ENCODE peak calls at places on chromosomes 1 and 21, in five cellular contexts. One of them, this sample, is unnamed.

GRCh38 chr1:35936828-35937227 is 5.9 kb downstream of the AGO3 start:
- DNase-seq in EH: no peak
- DNase-seq in progenitor cell of endocrine pancreas: no peak
- DNase-seq in HS-5: no peak
- DNase-seq in fibroblast of mammary gland: peak; percentile 24
- DNase-seq in this sample: no peak

GRCh38 chr1:115179397-115179835 is 90.1 kb upstream of the TSPAN2 start:
- DNase-seq in EH: peak; percentile 99
- DNase-seq in progenitor cell of endocrine pancreas: no peak
- DNase-seq in HS-5: peak; percentile 96
- DNase-seq in fibroblast of mammary gland: peak; percentile 98
- DNase-seq in this sample: no peak

GRCh38 chr1:172533511-172534116 is 664 bp downstream of the SUCO start:
- DNase-seq in EH: peak; percentile 31
- DNase-seq in progenitor cell of endocrine pancreas: no peak
- DNase-seq in HS-5: peak; percentile 28
- DNase-seq in fibroblast of mammary gland: peak; percentile 31
- DNase-seq in this sample: no peak

GRCh38 chr1:48940354-48940753 is 163.7 kb upstream of the BEND5 start:
- DNase-seq in EH: no peak
- DNase-seq in progenitor cell of endocrine pancreas: no peak
- DNase-seq in HS-5: no peak
- DNase-seq in fibroblast of mammary gland: no peak
- DNase-seq in this sample: no peak

GRCh38 chr1:1033009-1033587 is 13.2 kb downstream of the AGRN start:
- DNase-seq in EH: peak; percentile 74
- DNase-seq in progenitor cell of endocrine pancreas: peak; percentile 97
- DNase-seq in HS-5: no peak
- DNase-seq in fibroblast of mammary gland: peak; percentile 43
- DNase-seq in this sample: peak; percentile 99

GRCh38 chr1:65881070-65881594 is 88.4 kb downstream of the PDE4B start:
- DNase-seq in EH: peak; percentile 62
- DNase-seq in progenitor cell of endocrine pancreas: no peak
- DNase-seq in HS-5: no peak
- DNase-seq in fibroblast of mammary gland: no peak
- DNase-seq in this sample: no peak

GRCh38 chr21:29499734-29500343 is 201.1 kb downstream of the BACH1 start:
- DNase-seq in EH: peak; percentile 63
- DNase-seq in progenitor cell of endocrine pancreas: no peak
- DNase-seq in HS-5: no peak
- DNase-seq in fibroblast of mammary gland: peak; percentile 55
- DNase-seq in this sample: no peak

GRCh38 chr1:65002156-65002507 is 35.8 kb upstream of the JAK1 start:
- DNase-seq in EH: no peak
- DNase-seq in progenitor cell of endocrine pancreas: no peak
- DNase-seq in HS-5: peak; percentile 40
- DNase-seq in fibroblast of mammary gland: no peak
- DNase-seq in this sample: no peak

GRCh38 chr1:31414692-31415370 is 1.8 kb downstream of the SERINC2 start:
- DNase-seq in EH: peak; percentile 25
- DNase-seq in progenitor cell of endocrine pancreas: no peak
- DNase-seq in HS-5: no peak
- DNase-seq in fibroblast of mammary gland: peak; percentile 33
- DNase-seq in this sample: no peak

GRCh38 chr1:20328201-20328600 is 37.5 kb downstream of the VWA5B1 start:
- DNase-seq in EH: no peak
- DNase-seq in progenitor cell of endocrine pancreas: no peak
- DNase-seq in HS-5: no peak
- DNase-seq in fibroblast of mammary gland: no peak
- DNase-seq in this sample: no peak

GRCh38 chr1:20426923-20427322 is 59.1 kb downstream of the CAMK2N1 start:
- DNase-seq in EH: peak; percentile 90
- DNase-seq in progenitor cell of endocrine pancreas: no peak
- DNase-seq in HS-5: peak; percentile 86
- DNase-seq in fibroblast of mammary gland: peak; percentile 93
- DNase-seq in this sample: no peak

GRCh38 chr1:93908394-93909145 is 660 bp downstream of the GCLM start:
- DNase-seq in EH: peak; percentile 30
- DNase-seq in progenitor cell of endocrine pancreas: peak; percentile 22
- DNase-seq in HS-5: no peak
- DNase-seq in fibroblast of mammary gland: no peak
- DNase-seq in this sample: no peak

GRCh38 chr21:33217168-33217567 is 12.6 kb upstream of the IFNAR2 start:
- DNase-seq in EH: no peak
- DNase-seq in progenitor cell of endocrine pancreas: no peak
- DNase-seq in HS-5: no peak
- DNase-seq in fibroblast of mammary gland: no peak
- DNase-seq in this sample: no peak

GRCh38 chr1:55692721-55693120 is 477.6 kb upstream of the USP24 start:
- DNase-seq in EH: no peak
- DNase-seq in progenitor cell of endocrine pancreas: no peak
- DNase-seq in HS-5: no peak
- DNase-seq in fibroblast of mammary gland: no peak
- DNase-seq in this sample: no peak

GRCh38 chr1:106749491-106749890 is 307.0 kb upstream of the PRMT6 start:
- DNase-seq in EH: no peak
- DNase-seq in progenitor cell of endocrine pancreas: no peak
- DNase-seq in HS-5: no peak
- DNase-seq in fibroblast of mammary gland: no peak
- DNase-seq in this sample: no peak

GRCh38 chr21:16418211-16418610 is 688.4 kb downstream of the USP25 start:
- DNase-seq in EH: no peak
- DNase-seq in progenitor cell of endocrine pancreas: no peak
- DNase-seq in HS-5: no peak
- DNase-seq in fibroblast of mammary gland: peak; percentile 74
- DNase-seq in this sample: no peak

GRCh38 chr1:218809625-218810024 is 364.1 kb upstream of the LYPLAL1 start:
- DNase-seq in EH: peak; percentile 18
- DNase-seq in progenitor cell of endocrine pancreas: no peak
- DNase-seq in HS-5: no peak
- DNase-seq in fibroblast of mammary gland: peak; percentile 39
- DNase-seq in this sample: no peak

GRCh38 chr1:3459051-3459908 is 4.8 kb downstream of the ARHGEF16 start:
- DNase-seq in EH: no peak
- DNase-seq in progenitor cell of endocrine pancreas: no peak
- DNase-seq in HS-5: no peak
- DNase-seq in fibroblast of mammary gland: no peak
- DNase-seq in this sample: no peak

GRCh38 chr1:196467230-196467629 is 141.0 kb downstream of the KCNT2 start:
- DNase-seq in EH: peak; percentile 28
- DNase-seq in progenitor cell of endocrine pancreas: no peak
- DNase-seq in HS-5: no peak
- DNase-seq in fibroblast of mammary gland: peak; percentile 12
- DNase-seq in this sample: no peak

GRCh38 chr1:232613752-232614381 is 16.1 kb downstream of the SIPA1L2 start:
- DNase-seq in EH: peak; percentile 61
- DNase-seq in progenitor cell of endocrine pancreas: no peak
- DNase-seq in HS-5: no peak
- DNase-seq in fibroblast of mammary gland: peak; percentile 71
- DNase-seq in this sample: peak; percentile 22

GRCh38 chr1:114986286-114986685 is 43.3 kb upstream of the TSHB start:
- DNase-seq in EH: no peak
- DNase-seq in progenitor cell of endocrine pancreas: no peak
- DNase-seq in HS-5: no peak
- DNase-seq in fibroblast of mammary gland: peak; percentile 64
- DNase-seq in this sample: no peak

GRCh38 chr1:15218287-15219279 is 28.4 kb upstream of the FHAD1 start:
- DNase-seq in EH: peak; percentile 39
- DNase-seq in progenitor cell of endocrine pancreas: no peak
- DNase-seq in HS-5: no peak
- DNase-seq in fibroblast of mammary gland: peak; percentile 38
- DNase-seq in this sample: no peak

GRCh38 chr1:180360333-180361075 is 130.4 kb downstream of the LHX4 start:
- DNase-seq in EH: peak; percentile 76
- DNase-seq in progenitor cell of endocrine pancreas: no peak
- DNase-seq in HS-5: peak; percentile 8
- DNase-seq in fibroblast of mammary gland: peak; percentile 43
- DNase-seq in this sample: no peak

GRCh38 chr21:35818597-35818996 is 241.7 kb downstream of the SETD4 start:
- DNase-seq in EH: no peak
- DNase-seq in progenitor cell of endocrine pancreas: no peak
- DNase-seq in HS-5: no peak
- DNase-seq in fibroblast of mammary gland: no peak
- DNase-seq in this sample: no peak

This sample was measured in NCI-H1930.